ENCODE peak calls at places on chromosomes 2 and 18, in nine cellular contexts. One of them, this sample, is unnamed.
A peak's percentile ranks its signal among the peaks of the same experiment; 100 is the strongest.

GRCh38 chr2:27705851-27706622 is 42.3 kb downstream of the SLC4A1AP start:
- DNase-seq in PC-3: peak; percentile 92
- DNase-seq in thoracic aorta: peak; percentile 86
- DNase-seq in H9: no peak
- DNase-seq in IMR-90: peak; percentile 99
- DNase-seq in CD8-positive, alpha-beta T cell: no peak
- DNase-seq in hepatocyte: peak; percentile 68
- DNase-seq in heart left ventricle: peak; percentile 76
- DNase-seq in CD8-positive, alpha-beta memory T cell: no peak
- DNase-seq in this sample: peak; percentile 70

GRCh38 chr2:136209540-136210264 is 91.8 kb upstream of the CXCR4 start:
- DNase-seq in PC-3: no peak
- DNase-seq in thoracic aorta: no peak
- DNase-seq in H9: no peak
- DNase-seq in IMR-90: no peak
- DNase-seq in CD8-positive, alpha-beta T cell: no peak
- DNase-seq in hepatocyte: no peak
- DNase-seq in heart left ventricle: no peak
- DNase-seq in CD8-positive, alpha-beta memory T cell: no peak
- DNase-seq in this sample: no peak

GRCh38 chr18:63708650-63709049 is 5.9 kb downstream of the SERPINB11 start:
- DNase-seq in PC-3: peak; percentile 29
- DNase-seq in thoracic aorta: no peak
- DNase-seq in H9: no peak
- DNase-seq in IMR-90: peak; percentile 96
- DNase-seq in CD8-positive, alpha-beta T cell: no peak
- DNase-seq in hepatocyte: no peak
- DNase-seq in heart left ventricle: no peak
- DNase-seq in CD8-positive, alpha-beta memory T cell: no peak
- DNase-seq in this sample: no peak

GRCh38 chr2:137123241-137123640 is 357.9 kb downstream of the THSD7B start:
- DNase-seq in PC-3: peak; percentile 13
- DNase-seq in thoracic aorta: no peak
- DNase-seq in H9: no peak
- DNase-seq in IMR-90: no peak
- DNase-seq in CD8-positive, alpha-beta T cell: no peak
- DNase-seq in hepatocyte: no peak
- DNase-seq in heart left ventricle: no peak
- DNase-seq in CD8-positive, alpha-beta memory T cell: no peak
- DNase-seq in this sample: no peak

GRCh38 chr18:75213610-75214009 is 3.0 kb downstream of the TSHZ1 start:
- DNase-seq in PC-3: peak; percentile 46
- DNase-seq in thoracic aorta: no peak
- DNase-seq in H9: no peak
- DNase-seq in IMR-90: peak; percentile 36
- DNase-seq in CD8-positive, alpha-beta T cell: no peak
- DNase-seq in hepatocyte: no peak
- DNase-seq in heart left ventricle: no peak
- DNase-seq in CD8-positive, alpha-beta memory T cell: no peak
- DNase-seq in this sample: no peak

GRCh38 chr2:86274918-86275275 is 62.5 kb downstream of the REEP1 start:
- DNase-seq in PC-3: no peak
- DNase-seq in thoracic aorta: no peak
- DNase-seq in H9: no peak
- DNase-seq in IMR-90: peak; percentile 15
- DNase-seq in CD8-positive, alpha-beta T cell: no peak
- DNase-seq in hepatocyte: peak; percentile 88
- DNase-seq in heart left ventricle: peak; percentile 70
- DNase-seq in CD8-positive, alpha-beta memory T cell: no peak
- DNase-seq in this sample: no peak

GRCh38 chr2:240465268-240465764 is 29.9 kb downstream of the GPC1 start:
- DNase-seq in PC-3: no peak
- DNase-seq in thoracic aorta: peak; percentile 0
- DNase-seq in H9: peak; percentile 22
- DNase-seq in IMR-90: no peak
- DNase-seq in CD8-positive, alpha-beta T cell: no peak
- DNase-seq in hepatocyte: no peak
- DNase-seq in heart left ventricle: peak; percentile 25
- DNase-seq in CD8-positive, alpha-beta memory T cell: peak; percentile 0
- DNase-seq in this sample: peak; percentile 19

GRCh38 chr2:232890536-232890895 is 20.5 kb downstream of the SNORC start:
- DNase-seq in PC-3: no peak
- DNase-seq in thoracic aorta: no peak
- DNase-seq in H9: no peak
- DNase-seq in IMR-90: no peak
- DNase-seq in CD8-positive, alpha-beta T cell: no peak
- DNase-seq in hepatocyte: no peak
- DNase-seq in heart left ventricle: no peak
- DNase-seq in CD8-positive, alpha-beta memory T cell: no peak
- DNase-seq in this sample: no peak

GRCh38 chr18:65754121-65754520 is 3.3 kb downstream of the CDH7 start:
- DNase-seq in PC-3: peak; percentile 58
- DNase-seq in thoracic aorta: no peak
- DNase-seq in H9: no peak
- DNase-seq in IMR-90: no peak
- DNase-seq in CD8-positive, alpha-beta T cell: no peak
- DNase-seq in hepatocyte: no peak
- DNase-seq in heart left ventricle: no peak
- DNase-seq in CD8-positive, alpha-beta memory T cell: no peak
- DNase-seq in this sample: no peak

GRCh38 chr18:40926679-40927078 is 1028.4 kb upstream of the PIK3C3 start:
- DNase-seq in PC-3: no peak
- DNase-seq in thoracic aorta: no peak
- DNase-seq in H9: no peak
- DNase-seq in IMR-90: no peak
- DNase-seq in CD8-positive, alpha-beta T cell: no peak
- DNase-seq in hepatocyte: no peak
- DNase-seq in heart left ventricle: no peak
- DNase-seq in CD8-positive, alpha-beta memory T cell: no peak
- DNase-seq in this sample: no peak

GRCh38 chr2:45839388-45840251 is 188.1 kb downstream of the PRKCE start:
- DNase-seq in PC-3: peak; percentile 37
- DNase-seq in thoracic aorta: no peak
- DNase-seq in H9: no peak
- DNase-seq in IMR-90: peak; percentile 18
- DNase-seq in CD8-positive, alpha-beta T cell: no peak
- DNase-seq in hepatocyte: no peak
- DNase-seq in heart left ventricle: no peak
- DNase-seq in CD8-positive, alpha-beta memory T cell: no peak
- DNase-seq in this sample: no peak

GRCh38 chr2:193561054-193561453 is 1366.3 kb upstream of the TMEFF2 start:
- DNase-seq in PC-3: no peak
- DNase-seq in thoracic aorta: no peak
- DNase-seq in H9: no peak
- DNase-seq in IMR-90: peak; percentile 39
- DNase-seq in CD8-positive, alpha-beta T cell: no peak
- DNase-seq in hepatocyte: no peak
- DNase-seq in heart left ventricle: no peak
- DNase-seq in CD8-positive, alpha-beta memory T cell: no peak
- DNase-seq in this sample: no peak

GRCh38 chr18:9740076-9740475 is 32.0 kb downstream of the RAB31 start:
- DNase-seq in PC-3: peak; percentile 25
- DNase-seq in thoracic aorta: no peak
- DNase-seq in H9: no peak
- DNase-seq in IMR-90: no peak
- DNase-seq in CD8-positive, alpha-beta T cell: no peak
- DNase-seq in hepatocyte: no peak
- DNase-seq in heart left ventricle: no peak
- DNase-seq in CD8-positive, alpha-beta memory T cell: no peak
- DNase-seq in this sample: no peak

GRCh38 chr18:9739516-9739915 is 31.4 kb downstream of the RAB31 start:
- DNase-seq in PC-3: no peak
- DNase-seq in thoracic aorta: no peak
- DNase-seq in H9: no peak
- DNase-seq in IMR-90: no peak
- DNase-seq in CD8-positive, alpha-beta T cell: no peak
- DNase-seq in hepatocyte: no peak
- DNase-seq in heart left ventricle: no peak
- DNase-seq in CD8-positive, alpha-beta memory T cell: no peak
- DNase-seq in this sample: no peak

GRCh38 chr18:9737814-9738160 is 29.7 kb downstream of the RAB31 start:
- DNase-seq in PC-3: peak; percentile 56
- DNase-seq in thoracic aorta: no peak
- DNase-seq in H9: no peak
- DNase-seq in IMR-90: no peak
- DNase-seq in CD8-positive, alpha-beta T cell: no peak
- DNase-seq in hepatocyte: peak; percentile 44
- DNase-seq in heart left ventricle: no peak
- DNase-seq in CD8-positive, alpha-beta memory T cell: no peak
- DNase-seq in this sample: no peak

GRCh38 chr18:9736942-9737813 is 29.1 kb downstream of the RAB31 start:
- DNase-seq in PC-3: peak; percentile 85
- DNase-seq in thoracic aorta: no peak
- DNase-seq in H9: no peak
- DNase-seq in IMR-90: peak; percentile 71
- DNase-seq in CD8-positive, alpha-beta T cell: no peak
- DNase-seq in hepatocyte: peak; percentile 54
- DNase-seq in heart left ventricle: no peak
- DNase-seq in CD8-positive, alpha-beta memory T cell: no peak
- DNase-seq in this sample: no peak

DNA sequence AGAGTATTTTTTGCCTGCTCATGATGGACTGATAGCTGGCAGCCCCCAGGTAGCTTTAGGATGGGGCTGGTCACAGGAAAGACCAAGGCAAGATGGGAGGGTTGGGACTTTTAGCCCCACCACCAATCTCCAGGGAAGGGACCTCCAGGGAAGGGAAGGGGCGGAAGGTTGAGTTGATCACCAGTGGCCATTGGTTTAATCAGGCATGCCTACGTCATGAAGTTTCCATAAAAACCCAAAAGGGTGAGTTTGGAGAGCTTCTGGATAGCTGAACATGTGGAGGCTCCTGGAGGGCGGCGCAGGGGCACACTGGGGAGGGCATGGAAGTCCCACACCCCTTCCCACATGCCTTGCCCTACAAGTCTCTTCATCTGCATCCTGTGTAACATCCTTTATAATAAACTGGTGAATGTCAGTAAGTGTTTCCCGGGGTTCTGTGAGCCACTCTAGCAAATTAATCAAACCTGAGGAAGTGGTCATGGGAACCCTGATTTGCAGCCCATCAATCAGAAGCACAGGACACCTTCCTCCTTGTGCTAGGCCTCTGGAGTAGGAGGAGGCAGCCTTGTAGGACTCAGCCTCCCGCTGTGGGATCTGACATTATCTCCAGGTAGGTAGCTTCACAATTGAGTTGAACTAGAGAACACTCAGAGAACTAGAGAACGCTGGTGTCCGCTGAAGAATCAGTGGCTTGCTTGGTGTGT is 30.3 kb downstream of the RAB31 start:
- DNase-seq in PC-3: no peak
- DNase-seq in thoracic aorta: no peak
- DNase-seq in H9: no peak
- DNase-seq in IMR-90: no peak
- DNase-seq in CD8-positive, alpha-beta T cell: no peak
- DNase-seq in hepatocyte: no peak
- DNase-seq in heart left ventricle: no peak
- DNase-seq in CD8-positive, alpha-beta memory T cell: no peak
- DNase-seq in this sample: no peak
- H3K4me1 ChIP-seq in PC-3: peaks cover 68% of the 10 kb centered on the region
- H3K4me1 ChIP-seq in thoracic aorta: peaks cover 10% of the 10 kb centered on the region
- H3K4me1 ChIP-seq in H9: peaks cover 10% of the 10 kb centered on the region
- H3K4me1 ChIP-seq in IMR-90: peaks cover 12% of the 10 kb centered on the region
- H3K4me1 ChIP-seq in CD8-positive, alpha-beta T cell: no peaks in the 10 kb centered on the region
- H3K4me1 ChIP-seq in hepatocyte: peaks cover 30% of the 10 kb centered on the region
- H3K4me1 ChIP-seq in heart left ventricle: no peaks in the 10 kb centered on the region
- H3K4me1 ChIP-seq in CD8-positive, alpha-beta memory T cell: no peaks in the 10 kb centered on the region
- H3K4me1 ChIP-seq in this sample: peaks cover 63% of the 10 kb centered on the region

DNA sequence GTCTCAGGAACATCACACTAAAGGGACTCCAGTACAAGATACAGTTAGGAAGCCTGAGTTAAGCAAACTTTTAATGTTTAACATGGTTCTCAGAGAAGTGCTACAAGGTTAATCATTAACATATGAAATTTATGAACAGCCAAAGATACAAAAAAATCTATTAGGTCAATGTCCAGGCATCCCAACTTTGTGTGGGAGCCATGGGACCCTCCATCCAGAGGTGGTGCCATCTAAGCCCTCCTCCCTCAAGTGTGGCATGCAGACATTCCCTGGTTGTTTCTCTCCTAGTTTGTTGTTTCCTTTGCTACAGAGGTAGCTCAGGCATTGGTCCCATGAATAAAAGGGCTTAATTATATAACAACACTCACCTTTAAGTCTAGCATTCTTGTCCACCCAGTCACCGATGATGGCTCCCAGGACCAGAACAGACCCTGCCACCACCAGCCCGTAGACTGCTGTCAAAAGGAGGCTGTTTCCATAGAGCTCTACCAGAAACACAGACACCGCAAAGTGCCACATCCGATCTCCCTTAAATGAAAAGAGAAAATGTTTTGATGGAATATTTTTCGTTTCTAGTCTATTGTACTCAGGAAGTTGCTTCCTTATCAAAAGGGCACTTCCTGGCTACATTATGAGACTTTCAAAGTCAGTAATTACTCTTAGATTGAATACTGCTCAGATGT is 5.7 kb downstream of the SLC40A1 start:
- DNase-seq in PC-3: no peak
- DNase-seq in thoracic aorta: no peak
- DNase-seq in H9: no peak
- DNase-seq in IMR-90: no peak
- DNase-seq in CD8-positive, alpha-beta T cell: no peak
- DNase-seq in hepatocyte: peak; percentile 14
- DNase-seq in heart left ventricle: no peak
- DNase-seq in CD8-positive, alpha-beta memory T cell: no peak
- DNase-seq in this sample: no peak
- H3K4me1 ChIP-seq in PC-3: no peaks in the 10 kb centered on the region
- H3K4me1 ChIP-seq in thoracic aorta: peaks cover 21% of the 10 kb centered on the region
- H3K4me1 ChIP-seq in H9: no peaks in the 10 kb centered on the region
- H3K4me1 ChIP-seq in IMR-90: peaks cover 3% of the 10 kb centered on the region
- H3K4me1 ChIP-seq in CD8-positive, alpha-beta T cell: peaks cover 9% of the 10 kb centered on the region
- H3K4me1 ChIP-seq in hepatocyte: peaks cover 32% of the 10 kb centered on the region
- H3K4me1 ChIP-seq in heart left ventricle: peaks cover 18% of the 10 kb centered on the region
- H3K4me1 ChIP-seq in CD8-positive, alpha-beta memory T cell: peaks cover 4% of the 10 kb centered on the region
- H3K4me1 ChIP-seq in this sample: peaks cover 88% of the 10 kb centered on the region

DNA sequence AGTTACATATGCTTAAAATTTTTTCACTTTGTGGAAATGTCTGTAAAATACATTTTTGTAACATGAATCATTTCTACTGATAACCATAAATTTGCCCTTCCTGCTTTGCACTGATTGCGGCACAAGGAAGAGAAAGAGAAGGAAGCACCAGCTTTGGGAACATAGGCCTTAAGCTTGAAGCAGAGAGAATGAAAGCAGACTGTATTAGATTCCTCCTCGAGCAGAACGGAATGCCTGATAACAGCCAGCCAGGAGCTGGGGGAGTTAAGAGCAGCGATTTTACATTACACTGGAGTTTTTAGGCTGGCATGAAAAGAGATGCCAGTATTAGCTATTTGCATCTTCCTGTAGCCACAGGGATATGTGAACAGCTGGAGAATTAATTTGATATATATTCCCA is 33.5 kb downstream of the CRIM1 start:
- DNase-seq in PC-3: peak; percentile 45
- DNase-seq in thoracic aorta: no peak
- DNase-seq in H9: no peak
- DNase-seq in IMR-90: peak; percentile 67
- DNase-seq in CD8-positive, alpha-beta T cell: no peak
- DNase-seq in hepatocyte: peak; percentile 31
- DNase-seq in heart left ventricle: no peak
- DNase-seq in CD8-positive, alpha-beta memory T cell: no peak
- DNase-seq in this sample: no peak
- H3K4me1 ChIP-seq in PC-3: peaks cover 37% of the 10 kb centered on the region
- H3K4me1 ChIP-seq in thoracic aorta: peaks cover 36% of the 10 kb centered on the region
- H3K4me1 ChIP-seq in H9: peaks cover 12% of the 10 kb centered on the region
- H3K4me1 ChIP-seq in IMR-90: peaks cover 27% of the 10 kb centered on the region
- H3K4me1 ChIP-seq in CD8-positive, alpha-beta T cell: no peaks in the 10 kb centered on the region
- H3K4me1 ChIP-seq in hepatocyte: peaks cover 21% of the 10 kb centered on the region
- H3K4me1 ChIP-seq in heart left ventricle: peaks cover 25% of the 10 kb centered on the region
- H3K4me1 ChIP-seq in CD8-positive, alpha-beta memory T cell: no peaks in the 10 kb centered on the region
- H3K4me1 ChIP-seq in this sample: peaks cover 13% of the 10 kb centered on the region

GRCh38 chr2:100291152-100291970 is 30.9 kb downstream of the LONRF2 start:
- DNase-seq in PC-3: peak; percentile 92
- DNase-seq in thoracic aorta: no peak
- DNase-seq in H9: peak; percentile 64
- DNase-seq in IMR-90: peak; percentile 99
- DNase-seq in CD8-positive, alpha-beta T cell: peak; percentile 33
- DNase-seq in hepatocyte: peak; percentile 93
- DNase-seq in heart left ventricle: peak; percentile 60
- DNase-seq in CD8-positive, alpha-beta memory T cell: peak; percentile 57
- DNase-seq in this sample: peak; percentile 98
- H3K4me1 ChIP-seq in PC-3: peaks cover 41% of the 10 kb centered on the region
- H3K4me1 ChIP-seq in thoracic aorta: no peaks in the 10 kb centered on the region
- H3K4me1 ChIP-seq in H9: peaks cover 2% of the 10 kb centered on the region
- H3K4me1 ChIP-seq in IMR-90: peaks cover 12% of the 10 kb centered on the region
- H3K4me1 ChIP-seq in CD8-positive, alpha-beta T cell: no peaks in the 10 kb centered on the region
- H3K4me1 ChIP-seq in hepatocyte: peaks cover 25% of the 10 kb centered on the region
- H3K4me1 ChIP-seq in heart left ventricle: peaks cover 9% of the 10 kb centered on the region
- H3K4me1 ChIP-seq in CD8-positive, alpha-beta memory T cell: peaks cover 5% of the 10 kb centered on the region
- H3K4me1 ChIP-seq in this sample: peaks cover 18% of the 10 kb centered on the region

This sample was measured in adrenal gland.